ENCODE peak calls at places on chromosomes 2 and 18, in five cellular contexts. S is K562, O is fibroblast of lung, D is GM23338, W is hepatocyte. Z is an unnamed sample.

GRCh38 chr2:158138255-158138654 is 36.6 kb downstream of the UPP2 start:
- DNase-seq in S (no peak), O (no peak), D (no peak), W (peak), Z (no peak)

GRCh38 chr2:181984060-181984459 is 1.6 kb upstream of the PPP1R1C start:
- DNase-seq in S (no peak), O (no peak), D (no peak), W (no peak), Z (no peak)

GRCh38 chr2:200483729-200484198 is 26.1 kb downstream of the KCTD18 start:
- DNase-seq in S (peak), O (peak), D (peak), W (peak), Z (no peak)

GRCh38 chr18:45359275-45360009 is 255.8 kb upstream of the SLC14A2 start:
- DNase-seq in S (no peak), O (no peak), D (no peak), W (peak), Z (no peak)

GRCh38 chr2:176174850-176175728 is 13.4 kb upstream of the HOXD1 start:
- DNase-seq in S (peak), O (peak), D (peak), W (no peak), Z (peak)

GRCh38 chr2:137865954-137866540 is 98.2 kb upstream of the HNMT start:
- DNase-seq in S (peak), O (peak), D (peak), W (peak), Z (peak)

GRCh38 chr2:137255990-137256389 is 490.6 kb downstream of the THSD7B start:
- DNase-seq in S (no peak), O (peak), D (no peak), W (no peak), Z (peak)

GRCh38 chr2:189217041-189217440 is 37.5 kb upstream of the COL5A2 start:
- DNase-seq in S (no peak), O (no peak), D (no peak), W (no peak), Z (no peak)

GRCh38 chr18:48490641-48491040 is 48.2 kb upstream of the CTIF start:
- DNase-seq in S (no peak), O (peak), D (no peak), W (no peak), Z (peak)

GRCh38 chr18:7259482-7259881 is 28.6 kb downstream of the LRRC30 start:
- DNase-seq in S (no peak), O (no peak), D (no peak), W (no peak), Z (no peak)

GRCh38 chr2:138818479-138818878 is 38.3 kb upstream of the NXPH2 start:
- DNase-seq in S (no peak), O (no peak), D (peak), W (no peak), Z (no peak)

GRCh38 chr2:88709117-88709739 is 17.8 kb downstream of the RPIA start:
- DNase-seq in S (no peak), O (peak), D (no peak), W (no peak), Z (peak)

GRCh38 chr2:166700079-166700478 is 188.2 kb upstream of the XIRP2 start:
- DNase-seq in S (no peak), O (no peak), D (peak), W (peak), Z (no peak)

GRCh38 chr2:71530246-71530986 is 77.1 kb downstream of the DYSF start:
- DNase-seq in S (peak), O (peak), D (peak), W (peak), Z (peak)

GRCh38 chr2:212536385-212537310 is 2.0 kb downstream of the ERBB4 start:
- DNase-seq in S (no peak), O (no peak), D (peak), W (no peak), Z (no peak)

GRCh38 chr2:124145982-124146381 is 120.9 kb downstream of the CNTNAP5 start:
- DNase-seq in S (no peak), O (no peak), D (no peak), W (no peak), Z (no peak)

GRCh38 chr2:216012830-216013079 is 596 bp downstream of the MREG start:
- DNase-seq in S (no peak), O (no peak), D (no peak), W (no peak), Z (no peak)

GRCh38 chr18:11512096-11513030 is 97.0 kb upstream of the SLC35G4 start:
- DNase-seq in S (no peak), O (no peak), D (peak), W (no peak), Z (no peak)

GRCh38 chr2:72131916-72132841 is 15.5 kb downstream of the CYP26B1 start:
- DNase-seq in S (no peak), O (no peak), D (no peak), W (no peak), Z (no peak)

GRCh38 chr2:17916584-17916983 is 38.1 kb downstream of the KCNS3 start:
- DNase-seq in S (no peak), O (no peak), D (no peak), W (no peak), Z (no peak)

GRCh38 chr18:10401489-10401888 is 52.9 kb upstream of the APCDD1 start:
- DNase-seq in S (no peak), O (peak), D (no peak), W (no peak), Z (peak)

GRCh38 chr2:233354971-233355574 is 779 bp downstream of the DGKD start:
- DNase-seq in S (no peak), O (peak), D (peak), W (peak), Z (peak)

GRCh38 chr2:205198130-205198505 is 484.2 kb upstream of the NRP2 start:
- DNase-seq in S (no peak), O (peak), D (peak), W (no peak), Z (peak)

GRCh38 chr2:61537590-61538178 is 472 bp downstream of the XPO1 start:
- DNase-seq in S (no peak), O (peak), D (peak), W (no peak), Z (no peak)

GRCh38 chr2:154452906-154453493 is 245.5 kb upstream of the KCNJ3 start:
- DNase-seq in S (no peak), O (no peak), D (peak), W (peak), Z (no peak)

GRCh38 chr2:26457241-26457666 is 20.7 kb downstream of the OTOF start:
- DNase-seq in S (no peak), O (no peak), D (no peak), W (no peak), Z (no peak)

GRCh38 chr18:1294229-1294628 is 389.6 kb downstream of the ADCYAP1 start:
- DNase-seq in S (no peak), O (no peak), D (no peak), W (no peak), Z (no peak)

DNA sequence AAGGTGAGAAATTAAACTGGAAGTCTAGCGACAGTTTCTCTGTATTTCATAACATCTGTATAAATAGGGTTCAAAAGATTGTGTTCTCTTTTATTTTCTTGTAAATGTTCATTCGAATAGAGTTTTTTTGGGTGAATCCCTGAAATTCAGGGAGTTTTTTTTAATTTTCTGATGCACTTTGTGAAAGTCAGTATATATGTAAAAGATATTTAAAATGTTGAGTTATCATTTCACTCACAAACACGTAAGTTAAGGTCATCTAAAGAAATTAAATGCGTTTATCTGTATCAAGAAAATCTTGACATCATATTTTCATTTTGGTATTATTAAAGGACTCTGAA is 3.4 kb downstream of the SP9 start:
- DNase-seq in S (no peak), O (no peak), D (no peak), W (no peak), Z (no peak)
- TF ChIP-seq EZH2 in S (no peak), O (no peak), D (peak), W (peak), Z (no peak)

GRCh38 chr2:173872714-173873113 is 92.5 kb downstream of the SP3 start:
- DNase-seq in S (no peak), O (no peak), D (no peak), W (peak), Z (no peak)
- H3K4me2 ChIP-seq in S (no peak), O (no peak), D (no peak), W (no peak), Z (no peak)

GRCh38 chr2:19855528-19856431 is 46.0 kb downstream of the TTC32 start:
- DNase-seq in S (no peak), O (peak), D (no peak), W (no peak), Z (peak)
- TF ChIP-seq EZH2 in S (no peak), O (no peak), D (no peak), W (no peak), Z (no peak)

GRCh38 chr18:78720456-78721250 is 259.0 kb upstream of the SALL3 start:
- DNase-seq in S (no peak), O (no peak), D (no peak), W (no peak), Z (no peak)
- H3K4me2 ChIP-seq in S (no peak), O (no peak), D (no peak), W (no peak), Z (no peak)

GRCh38 chr18:46892842-46893241 is 24.5 kb downstream of the PIAS2 start:
- DNase-seq in S (no peak), O (no peak), D (no peak), W (no peak), Z (no peak)
- TF ChIP-seq EZH2 in S (no peak), O (no peak), D (no peak), W (no peak), Z (no peak)